ENCODE peak calls at places on chromosomes 3 and 15, in four cellular contexts. O is neuronal stem cell, K is IMR-90, P is H9. G is an unnamed sample.

GRCh38 chr3:107431048-107431297 is 53.7 kb downstream of the CCDC54 start:
- DNase-seq in O (no peak), K (peak; percentile 1), P (no peak), G (no peak)

GRCh38 chr3:98954806-98955205 is 53.3 kb upstream of the DCBLD2 start:
- DNase-seq in O (no peak), K (peak; percentile 50), P (no peak), G (no peak)

GRCh38 chr15:52440414-52440813 is 88.3 kb downstream of the MYO5A start:
- DNase-seq in O (no peak), K (peak; percentile 42), P (no peak), G (no peak)

GRCh38 chr15:92123848-92124631 is 269.6 kb upstream of the ST8SIA2 start:
- DNase-seq in O (no peak), K (no peak), P (peak; percentile 85), G (no peak)

GRCh38 chr3:147360936-147361670 is 45.2 kb downstream of the ZIC4 start:
- DNase-seq in O (no peak), K (no peak), P (peak; percentile 65), G (no peak)

GRCh38 chr15:71434774-71435173 is 319.5 kb downstream of the THSD4 start:
- DNase-seq in O (no peak), K (no peak), P (no peak), G (no peak)

GRCh38 chr15:28097656-28098359 is 1.3 kb downstream of the OCA2 start:
- DNase-seq in O (no peak), K (no peak), P (no peak), G (no peak)

GRCh38 chr15:88118035-88118434 is 138.5 kb downstream of the NTRK3 start:
- DNase-seq in O (no peak), K (no peak), P (no peak), G (no peak)

GRCh38 chr3:17188378-17188777 is 303.6 kb downstream of the PLCL2 start:
- DNase-seq in O (no peak), K (no peak), P (no peak), G (no peak)

GRCh38 chr15:69996842-69997478 is 100.8 kb downstream of the TLE3 start:
- DNase-seq in O (no peak), K (no peak), P (no peak), G (no peak)

GRCh38 chr3:37935756-37936666 is 54.6 kb upstream of the VILL start:
- DNase-seq in O (peak; percentile 5), K (peak; percentile 95), P (no peak), G (no peak)
- H3K4me1 ChIP-seq in O (peaks cover 13% of the 10 kb centered on the region), K (peaks cover 18% of the 10 kb centered on the region), P (peaks cover 6% of the 10 kb centered on the region), G (peaks cover 21% of the 10 kb centered on the region)

GRCh38 chr3:38645601-38646000 is 3.9 kb downstream of the SCN5A start:
- DNase-seq in O (no peak), K (no peak), P (no peak), G (no peak)
- H4K91ac ChIP-seq in O (no peak overlapping the region), K (no peak overlapping the region), P (no peak overlapping the region), G (no peak overlapping the region)

GRCh38 chr3:28745904-28746617 is 397.4 kb upstream of the AZI2 start:
- DNase-seq in O (no peak), K (no peak), P (no peak), G (no peak)
- H3K4me1 ChIP-seq in O (peaks cover 9% of the 10 kb centered on the region), K (no peaks in the 10 kb centered on the region), P (no peaks in the 10 kb centered on the region), G (no peaks in the 10 kb centered on the region)

GRCh38 chr15:40346579-40347558 is 4.0 kb upstream of the PHGR1 start:
- DNase-seq in O (no peak), K (no peak), P (no peak), G (no peak)
- H4K91ac ChIP-seq in O (no peak overlapping the region), K (no peak overlapping the region), P (no peak overlapping the region), G (no peak overlapping the region)

DNA sequence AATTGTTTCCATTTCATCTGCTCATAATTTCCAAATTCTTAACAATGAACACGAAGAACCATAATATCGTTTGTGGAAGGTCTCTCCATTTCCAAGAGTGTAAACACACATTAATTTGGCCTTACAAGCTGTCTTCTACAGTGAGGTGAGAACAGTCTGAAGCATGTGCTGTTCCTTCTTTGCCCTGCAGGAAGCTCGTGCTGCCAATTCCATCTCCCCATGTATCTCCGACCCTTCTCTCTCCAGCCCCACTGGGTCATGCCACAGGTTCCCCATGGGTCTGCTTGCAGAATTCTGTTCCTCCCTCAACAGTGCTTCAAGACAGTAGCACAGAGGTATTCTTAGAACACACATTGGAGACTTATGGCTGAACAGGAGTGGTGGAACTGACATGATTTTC is 70.5 kb downstream of the CHSY1 start:
- DNase-seq in O (no peak), K (no peak), P (no peak), G (no peak)
- H3K4me1 ChIP-seq in O (no peaks in the 10 kb centered on the region), K (peaks cover 32% of the 10 kb centered on the region), P (no peaks in the 10 kb centered on the region), G (peaks cover 11% of the 10 kb centered on the region)

GRCh38 chr3:194810076-194810475 is 124.4 kb downstream of the FAM43A start:
- DNase-seq in O (no peak), K (no peak), P (no peak), G (no peak)
- H4K91ac ChIP-seq in O (no peak overlapping the region), K (no peak overlapping the region), P (no peak overlapping the region), G (no peak overlapping the region)

GRCh38 chr3:52705688-52706686 is at the start of the genes GLT8D1 and SPCS1:
- DNase-seq in O (peak; percentile 90), K (peak; percentile 79), P (peak; percentile 85), G (peak; percentile 82)
- H3K4me1 ChIP-seq in O (peaks cover 5% of the 10 kb centered on the region), K (peaks cover 5% of the 10 kb centered on the region), P (no peaks in the 10 kb centered on the region), G (peaks cover 8% of the 10 kb centered on the region)

GRCh38 chr15:48297668-48298067 is 33.6 kb upstream of the DUT start:
- DNase-seq in O (no peak), K (no peak), P (no peak), G (no peak)
- H4K91ac ChIP-seq in O (no peak overlapping the region), K (no peak overlapping the region), P (no peak overlapping the region), G (no peak overlapping the region)

DNA sequence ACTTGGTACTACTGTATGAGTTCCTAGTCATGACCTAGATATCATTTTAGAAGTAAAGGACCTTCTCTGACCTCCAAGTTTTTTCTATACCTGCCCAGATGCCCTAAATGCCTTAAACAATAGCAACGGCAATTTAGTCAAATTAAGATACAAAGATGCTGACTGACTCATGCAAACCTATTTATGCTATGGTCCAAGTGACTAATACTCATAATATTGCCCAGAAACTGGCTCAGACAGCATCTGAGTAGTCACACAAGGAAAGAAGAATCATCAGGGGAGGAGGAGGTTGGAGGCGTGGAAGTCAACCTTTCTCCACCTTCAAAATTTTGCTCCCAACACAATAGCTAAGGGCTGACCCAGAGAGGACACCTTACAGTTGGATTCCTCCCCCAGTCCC is 6.8 kb downstream of the FYCO1 start:
- DNase-seq in O (no peak), K (peak; percentile 91), P (no peak), G (peak; percentile 75)
- H3K4me1 ChIP-seq in O (peaks cover 6% of the 10 kb centered on the region), K (peaks cover 54% of the 10 kb centered on the region), P (peaks cover 15% of the 10 kb centered on the region), G (no peaks in the 10 kb centered on the region)

GRCh38 chr3:13199899-13200451 is 126.7 kb upstream of the IQSEC1 start:
- DNase-seq in O (no peak), K (no peak), P (no peak), G (no peak)

GRCh38 chr3:13200465-13200864 is 127.2 kb upstream of the IQSEC1 start:
- DNase-seq in O (no peak), K (no peak), P (no peak), G (no peak)

GRCh38 chr3:13197795-13198194 is 124.6 kb upstream of the IQSEC1 start:
- DNase-seq in O (no peak), K (no peak), P (no peak), G (no peak)

GRCh38 chr3:13198480-13198879 is 125.3 kb upstream of the IQSEC1 start:
- DNase-seq in O (no peak), K (no peak), P (no peak), G (no peak)

GRCh38 chr3:13199006-13199776 is 126.0 kb upstream of the IQSEC1 start:
- DNase-seq in O (no peak), K (no peak), P (no peak), G (no peak)
- H4K91ac ChIP-seq in O (no peak overlapping the region), K (no peak overlapping the region), P (no peak overlapping the region), G (no peak overlapping the region)